ENCODE peak calls at places on chromosomes 16 and 17, in eight cellular contexts. Z, F, P, J, E, W, L and B are unnamed samples.

GRCh38 chr17:67018429-67019125 is 25.8 kb upstream of the CACNG1 start:
- DNase-seq in Z (no peak), F (no peak), P (no peak), J (peak; percentile 17), E (no peak), W (no peak), L (no peak), B (no peak)

GRCh38 chr17:2282297-2282873 is 21.2 kb downstream of the SMG6 start:
- DNase-seq in Z (peak; percentile 90), F (peak; percentile 63), P (peak; percentile 67), J (peak; percentile 61), E (no peak), W (peak; percentile 69), L (peak; percentile 48), B (no peak)

GRCh38 chr16:53960954-53961616 is 257.1 kb downstream of the FTO start:
- DNase-seq in Z (no peak), F (peak; percentile 32), P (no peak), J (peak; percentile 59), E (no peak), W (no peak), L (no peak), B (no peak)

GRCh38 chr17:47776330-47777197 is 43.5 kb downstream of the TBX21 start:
- DNase-seq in Z (peak; percentile 69), F (peak; percentile 63), P (peak; percentile 47), J (peak; percentile 57), E (no peak), W (peak; percentile 68), L (peak; percentile 8), B (no peak)

GRCh38 chr17:39473310-39473709 is 12.0 kb downstream of the CDK12 start:
- DNase-seq in Z (no peak), F (no peak), P (no peak), J (no peak), E (no peak), W (no peak), L (no peak), B (no peak)

GRCh38 chr17:13367154-13367553 is 234.6 kb downstream of the HS3ST3A1 start:
- DNase-seq in Z (peak; percentile 45), F (no peak), P (no peak), J (no peak), E (no peak), W (no peak), L (no peak), B (no peak)

GRCh38 chr17:31373150-31374082 is 18.1 kb upstream of the RAB11FIP4 start:
- DNase-seq in Z (peak; percentile 81), F (peak; percentile 59), P (peak; percentile 52), J (no peak), E (no peak), W (peak; percentile 65), L (no peak), B (no peak)

GRCh38 chr16:4021070-4021779 is 95.0 kb downstream of the ADCY9 start:
- DNase-seq in Z (no peak), F (peak; percentile 92), P (peak; percentile 88), J (no peak), E (no peak), W (no peak), L (peak; percentile 86), B (no peak)

GRCh38 chr17:58311429-58311894 is 17.1 kb downstream of the TSPOAP1 start:
- DNase-seq in Z (no peak), F (no peak), P (no peak), J (no peak), E (no peak), W (no peak), L (no peak), B (no peak)

GRCh38 chr17:65463242-65463641 is 98.2 kb downstream of the AXIN2 start:
- DNase-seq in Z (peak; percentile 96), F (peak; percentile 5), P (peak; percentile 90), J (no peak), E (no peak), W (no peak), L (no peak), B (no peak)

GRCh38 chr17:18224428-18225120 is 861 bp upstream of the LLGL1 start:
- DNase-seq in Z (peak; percentile 51), F (no peak), P (no peak), J (peak; percentile 39), E (no peak), W (no peak), L (no peak), B (no peak)

GRCh38 chr17:419073-419735 is 66.6 kb upstream of the RPH3AL start:
- DNase-seq in Z (no peak), F (no peak), P (no peak), J (no peak), E (no peak), W (no peak), L (no peak), B (no peak)

GRCh38 chr16:29708917-29709600 is 30.1 kb downstream of the QPRT start:
- DNase-seq in Z (no peak), F (no peak), P (no peak), J (no peak), E (no peak), W (no peak), L (no peak), B (no peak)

GRCh38 chr17:31051517-31051916 is 43.3 kb upstream of the NF1 start:
- DNase-seq in Z (peak; percentile 17), F (no peak), P (no peak), J (no peak), E (no peak), W (no peak), L (no peak), B (no peak)

GRCh38 chr16:19573997-19574396 is 18.5 kb downstream of the VPS35L start:
- DNase-seq in Z (no peak), F (no peak), P (no peak), J (no peak), E (no peak), W (no peak), L (no peak), B (no peak)

GRCh38 chr17:4086041-4086483 is 56.8 kb downstream of the ZZEF1 start:
- DNase-seq in Z (no peak), F (no peak), P (no peak), J (no peak), E (no peak), W (no peak), L (no peak), B (no peak)

GRCh38 chr17:19398301-19399181 is 11.6 kb upstream of the MFAP4 start:
- DNase-seq in Z (peak; percentile 74), F (peak; percentile 56), P (peak; percentile 86), J (no peak), E (no peak), W (peak; percentile 24), L (peak; percentile 76), B (no peak)